ENCODE peak calls at places on chromosomes 16 and 17, in nine cellular contexts. One of them, this sample, is unnamed.

GRCh38 chr16:75234856-75235696 is 16.3 kb downstream of the CTRB1 start:
- DNase-seq in GM23338: no peak
- DNase-seq in mucosa of descending colon: peak
- DNase-seq in pancreas: peak
- DNase-seq in thoracic aorta: no peak
- DNase-seq in uterus: peak
- DNase-seq in lower leg skin: no peak
- DNase-seq in lower lobe of right lung: no peak
- DNase-seq in cardiac fibroblast: no peak
- DNase-seq in this sample: no peak

GRCh38 chr17:2388020-2388704 is 12.7 kb downstream of the MNT start:
- DNase-seq in GM23338: no peak
- DNase-seq in mucosa of descending colon: no peak
- DNase-seq in pancreas: peak
- DNase-seq in thoracic aorta: no peak
- DNase-seq in uterus: no peak
- DNase-seq in lower leg skin: no peak
- DNase-seq in lower lobe of right lung: no peak
- DNase-seq in cardiac fibroblast: no peak
- DNase-seq in this sample: no peak

GRCh38 chr17:67390646-67391480 is 13.8 kb downstream of the PITPNC1 start:
- DNase-seq in GM23338: no peak
- DNase-seq in mucosa of descending colon: no peak
- DNase-seq in pancreas: no peak
- DNase-seq in thoracic aorta: no peak
- DNase-seq in uterus: peak
- DNase-seq in lower leg skin: no peak
- DNase-seq in lower lobe of right lung: peak
- DNase-seq in cardiac fibroblast: peak
- DNase-seq in this sample: peak

GRCh38 chr17:55458977-55459376 is 37.3 kb upstream of the MMD start:
- DNase-seq in GM23338: no peak
- DNase-seq in mucosa of descending colon: no peak
- DNase-seq in pancreas: no peak
- DNase-seq in thoracic aorta: no peak
- DNase-seq in uterus: no peak
- DNase-seq in lower leg skin: no peak
- DNase-seq in lower lobe of right lung: no peak
- DNase-seq in cardiac fibroblast: peak
- DNase-seq in this sample: no peak

GRCh38 chr17:56165017-56165720 is 11.9 kb downstream of the ANKFN1 start:
- DNase-seq in GM23338: no peak
- DNase-seq in mucosa of descending colon: no peak
- DNase-seq in pancreas: no peak
- DNase-seq in thoracic aorta: no peak
- DNase-seq in uterus: no peak
- DNase-seq in lower leg skin: no peak
- DNase-seq in lower lobe of right lung: no peak
- DNase-seq in cardiac fibroblast: peak
- DNase-seq in this sample: no peak

GRCh38 chr17:50516980-50517379 is 8.7 kb downstream of the MYCBPAP start:
- DNase-seq in GM23338: no peak
- DNase-seq in mucosa of descending colon: no peak
- DNase-seq in pancreas: no peak
- DNase-seq in thoracic aorta: no peak
- DNase-seq in uterus: no peak
- DNase-seq in lower leg skin: no peak
- DNase-seq in lower lobe of right lung: no peak
- DNase-seq in cardiac fibroblast: no peak
- DNase-seq in this sample: no peak

GRCh38 chr16:53886482-53887378 is 182.8 kb downstream of the FTO start:
- DNase-seq in GM23338: no peak
- DNase-seq in mucosa of descending colon: no peak
- DNase-seq in pancreas: no peak
- DNase-seq in thoracic aorta: no peak
- DNase-seq in uterus: no peak
- DNase-seq in lower leg skin: no peak
- DNase-seq in lower lobe of right lung: no peak
- DNase-seq in cardiac fibroblast: no peak
- DNase-seq in this sample: no peak

GRCh38 chr17:42679492-42680330 is 1.9 kb downstream of the CCR10 start:
- DNase-seq in GM23338: peak
- DNase-seq in mucosa of descending colon: peak
- DNase-seq in pancreas: peak
- DNase-seq in thoracic aorta: no peak
- DNase-seq in uterus: peak
- DNase-seq in lower leg skin: peak
- DNase-seq in lower lobe of right lung: peak
- DNase-seq in cardiac fibroblast: peak
- DNase-seq in this sample: peak

GRCh38 chr17:42329025-42329976 is 41.0 kb downstream of the STAT5A start:
- DNase-seq in GM23338: peak
- DNase-seq in mucosa of descending colon: no peak
- DNase-seq in pancreas: no peak
- DNase-seq in thoracic aorta: no peak
- DNase-seq in uterus: no peak
- DNase-seq in lower leg skin: no peak
- DNase-seq in lower lobe of right lung: no peak
- DNase-seq in cardiac fibroblast: peak
- DNase-seq in this sample: no peak

GRCh38 chr17:31321481-31321880 is at the start of gene EVI2A:
- DNase-seq in GM23338: peak
- DNase-seq in mucosa of descending colon: no peak
- DNase-seq in pancreas: no peak
- DNase-seq in thoracic aorta: no peak
- DNase-seq in uterus: no peak
- DNase-seq in lower leg skin: no peak
- DNase-seq in lower lobe of right lung: peak
- DNase-seq in cardiac fibroblast: peak
- DNase-seq in this sample: peak

GRCh38 chr17:9079461-9080103 is 58.3 kb downstream of the NTN1 start:
- DNase-seq in GM23338: no peak
- DNase-seq in mucosa of descending colon: no peak
- DNase-seq in pancreas: no peak
- DNase-seq in thoracic aorta: no peak
- DNase-seq in uterus: no peak
- DNase-seq in lower leg skin: no peak
- DNase-seq in lower lobe of right lung: no peak
- DNase-seq in cardiac fibroblast: no peak
- DNase-seq in this sample: no peak

GRCh38 chr17:43531955-43532354 is 14.2 kb downstream of the ETV4 start:
- DNase-seq in GM23338: no peak
- DNase-seq in mucosa of descending colon: no peak
- DNase-seq in pancreas: no peak
- DNase-seq in thoracic aorta: no peak
- DNase-seq in uterus: no peak
- DNase-seq in lower leg skin: no peak
- DNase-seq in lower lobe of right lung: no peak
- DNase-seq in cardiac fibroblast: no peak
- DNase-seq in this sample: no peak

GRCh38 chr17:78645421-78646295 is 68.5 kb upstream of the DNAH17 start:
- DNase-seq in GM23338: peak
- DNase-seq in mucosa of descending colon: peak
- DNase-seq in pancreas: no peak
- DNase-seq in thoracic aorta: peak
- DNase-seq in uterus: peak
- DNase-seq in lower leg skin: peak
- DNase-seq in lower lobe of right lung: peak
- DNase-seq in cardiac fibroblast: peak
- DNase-seq in this sample: peak

GRCh38 chr17:38578641-38579480 is 26.9 kb downstream of the SRCIN1 start:
- DNase-seq in GM23338: no peak
- DNase-seq in mucosa of descending colon: no peak
- DNase-seq in pancreas: no peak
- DNase-seq in thoracic aorta: no peak
- DNase-seq in uterus: no peak
- DNase-seq in lower leg skin: no peak
- DNase-seq in lower lobe of right lung: no peak
- DNase-seq in cardiac fibroblast: no peak
- DNase-seq in this sample: no peak

GRCh38 chr17:38578229-38578628 is 27.5 kb downstream of the SRCIN1 start:
- DNase-seq in GM23338: peak
- DNase-seq in mucosa of descending colon: no peak
- DNase-seq in pancreas: no peak
- DNase-seq in thoracic aorta: no peak
- DNase-seq in uterus: no peak
- DNase-seq in lower leg skin: no peak
- DNase-seq in lower lobe of right lung: no peak
- DNase-seq in cardiac fibroblast: no peak
- DNase-seq in this sample: no peak

GRCh38 chr17:38577645-38578173 is 28.0 kb downstream of the SRCIN1 start:
- DNase-seq in GM23338: no peak
- DNase-seq in mucosa of descending colon: no peak
- DNase-seq in pancreas: no peak
- DNase-seq in thoracic aorta: no peak
- DNase-seq in uterus: no peak
- DNase-seq in lower leg skin: no peak
- DNase-seq in lower lobe of right lung: no peak
- DNase-seq in cardiac fibroblast: no peak
- DNase-seq in this sample: no peak

GRCh38 chr17:38582069-38582468 is 23.7 kb downstream of the SRCIN1 start:
- DNase-seq in GM23338: no peak
- DNase-seq in mucosa of descending colon: no peak
- DNase-seq in pancreas: no peak
- DNase-seq in thoracic aorta: no peak
- DNase-seq in uterus: no peak
- DNase-seq in lower leg skin: no peak
- DNase-seq in lower lobe of right lung: no peak
- DNase-seq in cardiac fibroblast: no peak
- DNase-seq in this sample: no peak

DNA sequence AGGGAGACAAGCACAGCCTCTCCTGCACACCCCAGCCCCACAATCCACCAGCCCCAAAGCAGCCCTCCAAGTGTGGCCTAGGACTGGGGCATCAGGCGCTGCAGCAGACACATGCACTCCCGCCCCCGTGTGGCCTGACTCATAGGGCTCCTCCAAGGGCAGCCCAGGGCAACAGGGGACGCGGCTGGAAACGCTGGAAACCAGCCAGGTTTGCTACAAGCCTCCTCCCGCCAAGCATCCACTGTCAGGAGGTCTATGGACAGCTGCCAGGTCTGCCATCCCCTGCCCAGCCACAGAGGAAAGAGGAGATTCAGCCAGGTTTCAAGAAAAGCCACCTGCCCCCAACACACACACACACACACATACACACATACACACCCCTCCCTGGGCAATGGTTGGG is 25.8 kb downstream of the SRCIN1 start:
- DNase-seq in GM23338: peak
- DNase-seq in mucosa of descending colon: no peak
- DNase-seq in pancreas: no peak
- DNase-seq in thoracic aorta: no peak
- DNase-seq in uterus: peak
- DNase-seq in lower leg skin: no peak
- DNase-seq in lower lobe of right lung: peak
- DNase-seq in cardiac fibroblast: peak
- DNase-seq in this sample: no peak
- TF ChIP-seq CTCF in GM23338: peak
- TF ChIP-seq CTCF in mucosa of descending colon: no peak
- TF ChIP-seq CTCF in pancreas: no peak
- TF ChIP-seq CTCF in thoracic aorta: no peak
- TF ChIP-seq CTCF in uterus: no peak
- TF ChIP-seq CTCF in lower leg skin: no peak
- TF ChIP-seq CTCF in lower lobe of right lung: no peak
- TF ChIP-seq CTCF in cardiac fibroblast: peak
- TF ChIP-seq CTCF in this sample: no peak

GRCh38 chr16:87930456-87930855 is 5.9 kb downstream of the CA5A start:
- DNase-seq in GM23338: peak
- DNase-seq in mucosa of descending colon: no peak
- DNase-seq in pancreas: no peak
- DNase-seq in thoracic aorta: no peak
- DNase-seq in uterus: no peak
- DNase-seq in lower leg skin: no peak
- DNase-seq in lower lobe of right lung: no peak
- DNase-seq in cardiac fibroblast: no peak
- DNase-seq in this sample: no peak
- TF ChIP-seq CTCF in GM23338: peak
- TF ChIP-seq CTCF in mucosa of descending colon: no peak
- TF ChIP-seq CTCF in pancreas: no peak
- TF ChIP-seq CTCF in thoracic aorta: no peak
- TF ChIP-seq CTCF in uterus: no peak
- TF ChIP-seq CTCF in lower leg skin: no peak
- TF ChIP-seq CTCF in lower lobe of right lung: no peak
- TF ChIP-seq CTCF in cardiac fibroblast: peak
- TF ChIP-seq CTCF in this sample: no peak

GRCh38 chr16:50448522-50448921 is 79.7 kb upstream of the BRD7 start:
- DNase-seq in GM23338: peak
- DNase-seq in mucosa of descending colon: no peak
- DNase-seq in pancreas: no peak
- DNase-seq in thoracic aorta: no peak
- DNase-seq in uterus: no peak
- DNase-seq in lower leg skin: no peak
- DNase-seq in lower lobe of right lung: no peak
- DNase-seq in cardiac fibroblast: no peak
- DNase-seq in this sample: no peak
- TF ChIP-seq CTCF in GM23338: peak
- TF ChIP-seq CTCF in mucosa of descending colon: no peak
- TF ChIP-seq CTCF in pancreas: no peak
- TF ChIP-seq CTCF in thoracic aorta: no peak
- TF ChIP-seq CTCF in uterus: no peak
- TF ChIP-seq CTCF in lower leg skin: no peak
- TF ChIP-seq CTCF in lower lobe of right lung: no peak
- TF ChIP-seq CTCF in cardiac fibroblast: no peak
- TF ChIP-seq CTCF in this sample: no peak

GRCh38 chr17:17497065-17497844 is 1.1 kb upstream of the RASD1 start:
- DNase-seq in GM23338: no peak
- DNase-seq in mucosa of descending colon: peak
- DNase-seq in pancreas: no peak
- DNase-seq in thoracic aorta: no peak
- DNase-seq in uterus: no peak
- DNase-seq in lower leg skin: no peak
- DNase-seq in lower lobe of right lung: no peak
- DNase-seq in cardiac fibroblast: peak
- DNase-seq in this sample: no peak
- TF ChIP-seq CTCF in GM23338: no peak
- TF ChIP-seq CTCF in mucosa of descending colon: no peak
- TF ChIP-seq CTCF in pancreas: no peak
- TF ChIP-seq CTCF in thoracic aorta: no peak
- TF ChIP-seq CTCF in uterus: no peak
- TF ChIP-seq CTCF in lower leg skin: no peak
- TF ChIP-seq CTCF in lower lobe of right lung: peak
- TF ChIP-seq CTCF in cardiac fibroblast: no peak
- TF ChIP-seq CTCF in this sample: peak

GRCh38 chr16:9225527-9226316 is 134.3 kb downstream of the HAPSTR1 start:
- DNase-seq in GM23338: peak
- DNase-seq in mucosa of descending colon: no peak
- DNase-seq in pancreas: no peak
- DNase-seq in thoracic aorta: no peak
- DNase-seq in uterus: no peak
- DNase-seq in lower leg skin: no peak
- DNase-seq in lower lobe of right lung: no peak
- DNase-seq in cardiac fibroblast: no peak
- DNase-seq in this sample: no peak
- TF ChIP-seq CTCF in GM23338: peak
- TF ChIP-seq CTCF in mucosa of descending colon: no peak
- TF ChIP-seq CTCF in pancreas: no peak
- TF ChIP-seq CTCF in thoracic aorta: no peak
- TF ChIP-seq CTCF in uterus: no peak
- TF ChIP-seq CTCF in lower leg skin: no peak
- TF ChIP-seq CTCF in lower lobe of right lung: peak
- TF ChIP-seq CTCF in cardiac fibroblast: no peak
- TF ChIP-seq CTCF in this sample: no peak